ENCODE peak calls at places on chromosomes 7 and 10, in eight cellular contexts. C, P, W, Q, U, J, K and L are unnamed samples. For H3K27me3, the result is how much of the 10 kb centered on the place peaks cover.

GRCh38 chr7:121604627-121605296 is 208.7 kb upstream of the FAM3C start:
- DNase-seq in C (no peak), J (no peak), P (no peak), Q (no peak), K (peak), U (no peak), W (no peak), L (no peak)

GRCh38 chr7:156950381-156950858 is 908 bp downstream of the NOM1 start:
- DNase-seq in J (no peak), Q (no peak), W (no peak), K (no peak), C (no peak), U (no peak), P (no peak), L (peak)

GRCh38 chr7:108417926-108418325 is 38.3 kb downstream of the NRCAM start:
- DNase-seq in W (no peak), U (no peak), Q (no peak), J (no peak), K (no peak), C (no peak), P (no peak), L (no peak)

GRCh38 chr10:58952747-58953466 is 223.5 kb upstream of the PHYHIPL start:
- DNase-seq in C (peak), Q (peak), J (peak), P (peak), K (peak), U (peak), W (peak), L (peak)

GRCh38 chr10:116079355-116079754 is 193.7 kb downstream of the GFRA1 start:
- DNase-seq in Q (no peak), C (no peak), W (peak), P (no peak), K (no peak), U (no peak), J (no peak), L (no peak)

GRCh38 chr7:150826061-150826849 is 25.7 kb downstream of the TMEM176A start:
- DNase-seq in Q (no peak), P (no peak), U (no peak), W (no peak), K (no peak), C (no peak), J (no peak), L (no peak)

GRCh38 chr10:29648983-29649268 is 14.2 kb upstream of the SVIL start:
- DNase-seq in U (no peak), J (no peak), P (no peak), Q (no peak), C (no peak), W (no peak), K (peak), L (no peak)

GRCh38 chr7:74449809-74450397 is 3.8 kb upstream of the GTF2IRD1 start:
- DNase-seq in K (peak), Q (peak), U (peak), J (peak), C (peak), P (peak), W (peak), L (peak)

GRCh38 chr7:76512941-76513816 is 2.8 kb downstream of the UPK3B start:
- DNase-seq in Q (peak), P (no peak), W (peak), J (peak), C (peak), U (no peak), K (peak), L (no peak)

GRCh38 chr10:94172332-94172731 is 178.6 kb downstream of the PLCE1 start:
- DNase-seq in U (no peak), W (no peak), P (no peak), C (no peak), Q (no peak), K (no peak), J (no peak), L (no peak)

GRCh38 chr7:22997871-22998515 is 15.9 kb downstream of the HYCC1 start:
- DNase-seq in K (no peak), P (no peak), Q (no peak), C (no peak), J (no peak), U (no peak), W (no peak), L (no peak)

GRCh38 chr10:6143128-6143527 is 54.3 kb downstream of the RBM17 start:
- DNase-seq in K (no peak), Q (no peak), P (no peak), W (no peak), J (no peak), U (no peak), C (no peak), L (no peak)

GRCh38 chr7:100427762-100428198 is 723 bp downstream of the ZCWPW1 start:
- DNase-seq in W (no peak), U (no peak), Q (no peak), P (no peak), K (no peak), C (no peak), J (no peak), L (no peak)

GRCh38 chr10:37289833-37290464 is 164.6 kb downstream of the ANKRD30A start:
- DNase-seq in J (no peak), C (no peak), U (no peak), Q (no peak), P (no peak), K (no peak), W (no peak), L (no peak)

GRCh38 chr7:121591916-121592315 is 195.8 kb upstream of the FAM3C start:
- DNase-seq in W (no peak), P (no peak), U (no peak), Q (no peak), K (no peak), C (no peak), J (no peak), L (no peak)

GRCh38 chr10:13936826-13937225 is 350.1 kb downstream of the PRPF18 start:
- DNase-seq in U (no peak), W (no peak), C (no peak), K (no peak), J (no peak), Q (no peak), P (no peak), L (no peak)

GRCh38 chr7:148944935-148945934 is 61.1 kb upstream of the EZH2 start:
- DNase-seq in W (no peak), J (no peak), P (no peak), Q (no peak), K (no peak), U (no peak), C (no peak), L (no peak)

GRCh38 chr10:5293691-5294550 is 70.8 kb upstream of the UCN3 start:
- DNase-seq in J (peak), Q (peak), P (no peak), W (peak), U (no peak), K (peak), C (peak), L (peak)

GRCh38 chr7:72310301-72310700 is 101.8 kb downstream of the CALN1 start:
- DNase-seq in K (no peak), W (no peak), U (no peak), J (no peak), C (no peak), Q (no peak), P (no peak), L (no peak)

GRCh38 chr10:71399946-71400345 is 3.2 kb downstream of the CDH23 start:
- DNase-seq in C (no peak), K (no peak), Q (no peak), U (no peak), J (no peak), W (no peak), P (no peak), L (no peak)

GRCh38 chr10:35294506-35294905 is 41.8 kb upstream of the CCNY start:
- DNase-seq in Q (no peak), J (no peak), P (no peak), C (no peak), K (no peak), U (no peak), W (no peak), L (no peak)

GRCh38 chr7:16398211-16399017 is 22.9 kb downstream of the CRPPA start:
- DNase-seq in W (no peak), K (no peak), J (no peak), U (no peak), P (no peak), C (no peak), Q (no peak), L (no peak)

GRCh38 chr7:16399265-16399801 is 22.0 kb downstream of the CRPPA start:
- DNase-seq in J (no peak), Q (no peak), P (no peak), C (no peak), U (no peak), W (no peak), K (no peak), L (no peak)

GRCh38 chr7:16395121-16395520 is 26.2 kb downstream of the CRPPA start:
- DNase-seq in Q (no peak), U (no peak), C (no peak), P (no peak), J (no peak), K (no peak), W (no peak), L (no peak)

GRCh38 chr7:16396766-16397496 is 24.4 kb downstream of the CRPPA start:
- DNase-seq in Q (no peak), W (no peak), J (no peak), U (no peak), K (no peak), P (no peak), C (no peak), L (no peak)

GRCh38 chr7:16397497-16398210 is 23.7 kb downstream of the CRPPA start:
- DNase-seq in K (no peak), U (no peak), W (no peak), C (no peak), Q (no peak), P (no peak), J (no peak), L (no peak)
- H3K4me3 ChIP-seq in K (no peak), U (no peak), W (no peak), C (no peak), Q (no peak), P (no peak), J (no peak), L (no peak)

DNA sequence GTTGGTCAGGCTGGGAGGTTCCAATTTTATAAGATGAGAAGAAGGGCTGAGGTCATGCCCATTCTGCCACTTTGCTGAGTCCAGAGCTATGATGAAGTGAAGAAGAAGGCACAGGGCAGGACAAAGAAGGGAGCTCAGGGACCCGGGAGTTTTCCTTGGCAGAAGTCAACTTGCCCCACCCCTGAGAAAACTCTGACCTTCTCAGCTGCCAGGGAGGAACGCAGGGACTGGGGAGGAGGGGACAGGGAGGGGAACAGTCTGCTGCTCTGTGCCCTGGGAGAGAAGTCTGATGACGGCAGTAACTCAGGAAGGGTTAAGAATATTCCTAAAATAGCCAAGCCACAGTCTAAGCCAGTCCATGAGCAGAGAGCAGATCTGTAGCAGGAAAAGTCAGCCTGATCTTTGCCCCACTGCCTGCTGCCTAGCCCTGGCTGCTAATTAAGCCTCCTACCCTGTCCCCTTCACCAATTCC is 11.7 kb downstream of the ADIRF start:
- DNase-seq in C (no peak), J (no peak), K (no peak), Q (no peak), U (no peak), P (no peak), W (no peak), L (no peak)
- TF ChIP-seq REST in C (no peak), J (no peak), K (no peak), Q (no peak), U (no peak), P (no peak), W (no peak), L (no peak)

GRCh38 chr10:123144697-123145541 is 3.0 kb upstream of the HMX2 start:
- DNase-seq in K (no peak), P (no peak), C (peak), J (peak), W (peak), Q (no peak), U (no peak), L (no peak)
- H3K27me3 ChIP-seq in K (half or more), P (under half), C (half or more), J (under half), W (half or more), Q (under half), U (under half), L (half or more)

GRCh38 chr10:67933199-67933598 is 48.7 kb downstream of the SIRT1 start:
- DNase-seq in K (no peak), W (no peak), U (no peak), Q (no peak), P (no peak), C (no peak), J (no peak), L (no peak)
- H3K4me3 ChIP-seq in K (no peak), W (no peak), U (no peak), Q (no peak), P (no peak), C (no peak), J (no peak), L (no peak)

DNA sequence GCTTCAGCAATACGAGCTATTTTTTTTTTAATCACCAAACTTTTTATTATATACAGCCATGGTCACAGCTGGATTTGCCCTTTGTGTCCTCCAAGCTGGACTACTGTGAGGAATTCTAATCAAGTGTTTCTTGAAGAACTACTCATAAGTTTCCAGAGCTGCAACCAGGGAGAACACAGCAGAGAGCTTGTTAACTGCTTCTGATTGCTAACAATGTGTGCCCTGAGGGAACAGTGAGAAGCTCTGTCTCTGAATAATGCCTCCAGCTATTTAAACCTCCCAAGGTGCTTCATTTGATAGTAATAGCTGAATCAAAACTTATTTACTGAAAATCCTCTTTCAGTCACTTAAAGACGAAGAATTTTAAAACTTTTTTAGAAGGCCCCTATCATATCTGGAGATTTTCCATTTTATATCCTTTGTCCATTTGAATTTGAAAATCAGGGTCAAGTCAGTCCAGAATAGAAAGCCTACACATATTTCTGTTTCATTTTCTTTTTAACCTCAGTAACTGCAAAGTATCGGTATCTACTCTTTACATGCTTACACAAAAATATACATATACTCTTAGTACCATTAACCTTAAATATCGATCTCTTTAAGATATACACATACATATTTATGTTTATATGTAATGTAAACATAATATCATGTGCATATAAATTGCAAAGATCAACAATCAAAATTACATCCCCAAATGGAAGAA is 1024.2 kb downstream of the GRM8 start:
- DNase-seq in K (no peak), P (no peak), U (no peak), J (no peak), Q (no peak), W (no peak), C (no peak), L (no peak)
- TF ChIP-seq REST in K (no peak), P (no peak), U (no peak), J (no peak), Q (no peak), W (no peak), C (no peak), L (no peak)